ENCODE peak calls at places on chromosomes 3 and 15, in nine cellular contexts. D is endodermal cell, E is RWPE2, V is astrocyte, C is fibroblast of lung, H is A673, N is psoas muscle, Y is breast epithelium, L is IMR-90. A is an unnamed sample. For H3K36me3, the result is how much of the 10 kb centered on the place peaks cover.

GRCh38 chr3:194446754-194447153 is 40.0 kb downstream of the ATP13A3 start:
- DNase-seq in L (no peak), E (no peak), H (no peak), V (no peak), D (no peak), Y (no peak), C (no peak), N (no peak), A (no peak)

GRCh38 chr3:101484805-101485620 is 28.0 kb downstream of the SENP7 start:
- DNase-seq in C (peak), E (no peak), N (no peak), D (peak), H (no peak), Y (no peak), V (peak), L (peak), A (no peak)

GRCh38 chr3:177777699-177778098 is 580.4 kb upstream of the TBL1XR1 start:
- DNase-seq in H (peak), D (peak), V (no peak), C (peak), E (no peak), N (peak), L (peak), Y (no peak), A (no peak)

GRCh38 chr3:16462679-16463078 is 50.8 kb downstream of the RFTN1 start:
- DNase-seq in Y (no peak), V (no peak), C (no peak), E (no peak), D (no peak), H (no peak), N (no peak), L (no peak), A (no peak)

GRCh38 chr3:179608931-179609720 is 4.5 kb downstream of the NDUFB5 start:
- DNase-seq in L (no peak), C (no peak), N (no peak), E (no peak), H (no peak), Y (no peak), V (no peak), D (no peak), A (no peak)

GRCh38 chr3:9778102-9778501 is 8.4 kb upstream of the CAMK1 start:
- DNase-seq in C (peak), N (peak), E (no peak), L (peak), H (no peak), D (no peak), Y (no peak), V (peak), A (no peak)

GRCh38 chr3:126013742-126014141 is 44.8 kb downstream of the ROPN1B start:
- DNase-seq in C (peak), H (no peak), L (no peak), D (no peak), E (no peak), V (peak), N (no peak), Y (no peak), A (no peak)

GRCh38 chr3:170359178-170359704 is 1.7 kb downstream of the SKIL start:
- DNase-seq in E (no peak), N (no peak), V (no peak), H (no peak), C (no peak), L (no peak), D (no peak), Y (no peak), A (no peak)

GRCh38 chr15:29805043-29805707 is 17.1 kb downstream of the TJP1 start:
- DNase-seq in Y (no peak), C (peak), L (peak), N (no peak), H (peak), E (no peak), V (peak), D (no peak), A (no peak)

GRCh38 chr3:14897266-14897665 is 50.1 kb upstream of the NR2C2 start:
- DNase-seq in N (no peak), D (no peak), Y (no peak), H (no peak), C (no peak), E (no peak), L (no peak), V (no peak), A (no peak)

GRCh38 chr3:120846073-120846472 is 61.9 kb upstream of the STXBP5L start:
- DNase-seq in C (no peak), L (no peak), D (peak), E (no peak), Y (no peak), V (no peak), H (no peak), N (no peak), A (no peak)
- H3K27ac ChIP-seq in C (no peak), L (no peak), D (peak), E (no peak), Y (no peak), V (no peak), H (no peak), N (no peak), A (no peak)

GRCh38 chr3:187064210-187065115 is 74.8 kb downstream of the RPL39L start:
- DNase-seq in C (no peak), L (peak), V (no peak), H (peak), D (no peak), E (no peak), Y (no peak), N (no peak), A (no peak)

GRCh38 chr3:187062526-187063177 is 76.6 kb downstream of the RPL39L start:
- DNase-seq in H (no peak), E (no peak), C (peak), N (no peak), V (peak), Y (no peak), D (peak), L (peak), A (no peak)

GRCh38 chr3:187069857-187070516 is 69.3 kb downstream of the RPL39L start:
- DNase-seq in V (no peak), H (no peak), Y (no peak), D (no peak), E (no peak), L (peak), C (no peak), N (no peak), A (no peak)

GRCh38 chr3:187063286-187064081 is 75.8 kb downstream of the RPL39L start:
- DNase-seq in V (peak), L (peak), Y (no peak), N (no peak), D (peak), E (no peak), C (peak), H (no peak), A (no peak)

GRCh38 chr3:187066228-187066995 is 72.9 kb downstream of the RPL39L start:
- DNase-seq in Y (no peak), E (no peak), N (no peak), D (peak), V (peak), L (peak), H (peak), C (peak), A (no peak)
- TF ChIP-seq CTCF in Y (no peak), E (peak), N (peak), D (peak), V (no peak), L (no peak), H (peak), C (no peak), A (no peak)

GRCh38 chr3:108064293-108064887 is 26.4 kb downstream of the CD47 start:
- DNase-seq in Y (no peak), N (no peak), H (no peak), E (no peak), V (no peak), C (no peak), D (no peak), L (no peak), A (no peak)
- H3K36me3 ChIP-seq in Y (under half), N (under half), H (under half), E (under half), V (under half), C (under half), D (under half), L (under half), A (under half)

DNA sequence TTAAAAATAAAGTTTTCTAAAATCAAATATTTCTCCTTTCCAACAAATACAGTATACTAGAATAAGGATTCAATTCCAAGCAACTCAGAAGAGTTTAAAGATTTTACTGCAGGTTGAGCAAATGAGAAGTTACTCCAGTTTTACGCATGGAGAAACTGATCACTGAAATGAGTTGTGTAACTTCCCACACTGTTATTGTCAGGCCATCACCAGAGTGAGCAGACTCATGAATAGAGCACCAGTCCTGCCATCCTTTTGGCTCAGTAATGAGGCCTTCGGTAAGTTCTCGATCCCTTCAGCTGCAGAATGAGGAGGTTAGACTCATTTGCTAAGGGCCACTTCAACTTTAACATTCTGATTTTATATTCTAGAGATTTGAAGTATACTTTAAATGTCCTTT is 48.1 kb downstream of the OSBPL10 start:
- DNase-seq in Y (no peak), E (no peak), L (no peak), N (no peak), V (no peak), D (no peak), H (no peak), C (no peak), A (no peak)
- H3K27ac ChIP-seq in Y (no peak), E (no peak), L (no peak), N (no peak), V (no peak), D (no peak), H (no peak), C (no peak), A (no peak)

A was measured in tibial artery.